ENCODE peak calls at places on chromosome X, in four cellular contexts. A, F, E and I are unnamed samples.

GRCh38 chrX:1534321-1535168 is 2.4 kb downstream of the P2RY8 start:
- DNase-seq in A (no peak), F (peak), E (no peak), I (no peak)

GRCh38 chrX:134206221-134206620 is 30.8 kb upstream of the CCDC160 start:
- DNase-seq in A (no peak), F (no peak), E (no peak), I (no peak)

GRCh38 chrX:47644557-47645091 is 5.7 kb downstream of the ELK1 start:
- DNase-seq in A (no peak), F (no peak), E (peak), I (peak)

GRCh38 chrX:100687546-100687945 is 43.5 kb downstream of the SRPX2 start:
- DNase-seq in A (no peak), F (no peak), E (no peak), I (no peak)

GRCh38 chrX:17860811-17861495 is at the start of gene RAI2:
- DNase-seq in A (no peak), F (no peak), E (no peak), I (peak)

GRCh38 chrX:105715746-105716145 is 106.6 kb upstream of the NRK start:
- DNase-seq in A (no peak), F (no peak), E (no peak), I (no peak)

GRCh38 chrX:69063486-69063885 is 101.8 kb downstream of the PJA1 start:
- DNase-seq in A (no peak), F (no peak), E (no peak), I (no peak)

GRCh38 chrX:96692454-96692853 is 7.8 kb downstream of the DIAPH2 start:
- DNase-seq in A (no peak), F (no peak), E (peak), I (no peak)

GRCh38 chrX:109624641-109625311 is at the start of gene KCNE5:
- DNase-seq in A (no peak), F (peak), E (no peak), I (peak)

GRCh38 chrX:114201622-114202021 is 382.3 kb upstream of the HTR2C start:
- DNase-seq in A (no peak), F (no peak), E (no peak), I (no peak)

GRCh38 chrX:82961129-82961528 is 547.0 kb upstream of the POU3F4 start:
- DNase-seq in A (peak), F (no peak), E (no peak), I (no peak)

GRCh38 chrX:13689519-13690211 is 737 bp downstream of the RAB9A start:
- DNase-seq in A (no peak), F (no peak), E (peak), I (peak)

GRCh38 chrX:3175659-3176438 is 134.6 kb downstream of the ARSF start:
- DNase-seq in A (peak), F (no peak), E (peak), I (peak)

GRCh38 chrX:153450949-153451277 is 5.1 kb upstream of the TREX2 start:
- DNase-seq in A (no peak), F (no peak), E (no peak), I (no peak)

GRCh38 chrX:124228849-124229248 is 103.6 kb upstream of the TEX13D start:
- DNase-seq in A (no peak), F (no peak), E (no peak), I (no peak)

GRCh38 chrX:117511379-117511778 is 605.2 kb downstream of the KLHL13 start:
- DNase-seq in A (no peak), F (no peak), E (no peak), I (peak)

GRCh38 chrX:42422961-42423360 is 355.0 kb downstream of the PPP1R2C start:
- DNase-seq in A (no peak), F (no peak), E (no peak), I (no peak)

GRCh38 chrX:107676559-107677378 is 48.5 kb downstream of the PRPS1 start:
- DNase-seq in A (peak), F (peak), E (peak), I (peak)